ENCODE peak calls at places on chromosome 12, in six cellular contexts. One of them, this sample, is unnamed.

GRCh38 chr12:62215506-62215905 is 44.7 kb upstream of the USP15 start:
- DNase-seq in HCT116: no peak
- DNase-seq in K562: no peak
- DNase-seq in SK-N-SH: no peak
- DNase-seq in HepG2: no peak
- DNase-seq in H1: no peak
- DNase-seq in this sample: no peak

GRCh38 chr12:712172-712863 is 40.1 kb upstream of the WNK1 start:
- DNase-seq in HCT116: no peak
- DNase-seq in K562: no peak
- DNase-seq in SK-N-SH: no peak
- DNase-seq in HepG2: no peak
- DNase-seq in H1: no peak
- DNase-seq in this sample: no peak

GRCh38 chr12:98002887-98003493 is 512.4 kb upstream of the TMPO start:
- DNase-seq in HCT116: peak
- DNase-seq in K562: peak
- DNase-seq in SK-N-SH: peak
- DNase-seq in HepG2: peak
- DNase-seq in H1: peak
- DNase-seq in this sample: peak

GRCh38 chr12:92144045-92144630 is 1.5 kb downstream of the BTG1 start:
- DNase-seq in HCT116: peak
- DNase-seq in K562: peak
- DNase-seq in SK-N-SH: peak
- DNase-seq in HepG2: peak
- DNase-seq in H1: peak
- DNase-seq in this sample: peak

GRCh38 chr12:109273354-109273753 is 35.7 kb downstream of the FOXN4 start:
- DNase-seq in HCT116: no peak
- DNase-seq in K562: no peak
- DNase-seq in SK-N-SH: no peak
- DNase-seq in HepG2: no peak
- DNase-seq in H1: peak
- DNase-seq in this sample: no peak

GRCh38 chr12:63937381-63938168 is 93.1 kb downstream of the SRGAP1 start:
- DNase-seq in HCT116: no peak
- DNase-seq in K562: no peak
- DNase-seq in SK-N-SH: peak
- DNase-seq in HepG2: no peak
- DNase-seq in H1: no peak
- DNase-seq in this sample: no peak

GRCh38 chr12:122908915-122909314 is 13.0 kb upstream of the VPS37B start:
- DNase-seq in HCT116: no peak
- DNase-seq in K562: no peak
- DNase-seq in SK-N-SH: no peak
- DNase-seq in HepG2: no peak
- DNase-seq in H1: no peak
- DNase-seq in this sample: no peak

GRCh38 chr12:102444707-102445106 is 35.7 kb downstream of the IGF1 start:
- DNase-seq in HCT116: no peak
- DNase-seq in K562: no peak
- DNase-seq in SK-N-SH: no peak
- DNase-seq in HepG2: no peak
- DNase-seq in H1: no peak
- DNase-seq in this sample: no peak

GRCh38 chr12:97573901-97574300 is 111.3 kb downstream of the RMST start:
- DNase-seq in HCT116: no peak
- DNase-seq in K562: no peak
- DNase-seq in SK-N-SH: no peak
- DNase-seq in HepG2: no peak
- DNase-seq in H1: no peak
- DNase-seq in this sample: no peak

GRCh38 chr12:110135012-110135411 is 10.9 kb downstream of the IFT81 start:
- DNase-seq in HCT116: no peak
- DNase-seq in K562: peak
- DNase-seq in SK-N-SH: no peak
- DNase-seq in HepG2: no peak
- DNase-seq in H1: no peak
- DNase-seq in this sample: no peak

GRCh38 chr12:132196038-132196872 is 52.0 kb downstream of the NOC4L start:
- DNase-seq in HCT116: no peak
- DNase-seq in K562: no peak
- DNase-seq in SK-N-SH: no peak
- DNase-seq in HepG2: no peak
- DNase-seq in H1: no peak
- DNase-seq in this sample: no peak

GRCh38 chr12:130644566-130644965 is 71.5 kb downstream of the RIMBP2 start:
- DNase-seq in HCT116: no peak
- DNase-seq in K562: no peak
- DNase-seq in SK-N-SH: no peak
- DNase-seq in HepG2: no peak
- DNase-seq in H1: no peak
- DNase-seq in this sample: no peak

GRCh38 chr12:122517877-122518276 is 8.9 kb downstream of the RSRC2 start:
- DNase-seq in HCT116: no peak
- DNase-seq in K562: no peak
- DNase-seq in SK-N-SH: no peak
- DNase-seq in HepG2: no peak
- DNase-seq in H1: no peak
- DNase-seq in this sample: no peak

GRCh38 chr12:106841471-106842302 is 67.2 kb downstream of the RIC8B start:
- DNase-seq in HCT116: peak
- DNase-seq in K562: peak
- DNase-seq in SK-N-SH: peak
- DNase-seq in HepG2: peak
- DNase-seq in H1: no peak
- DNase-seq in this sample: peak

GRCh38 chr12:126607867-126608266 is 1542.6 kb downstream of the AACS start:
- DNase-seq in HCT116: no peak
- DNase-seq in K562: no peak
- DNase-seq in SK-N-SH: no peak
- DNase-seq in HepG2: no peak
- DNase-seq in H1: no peak
- DNase-seq in this sample: no peak

GRCh38 chr12:108371801-108372344 is 32.8 kb upstream of the CMKLR1 start:
- DNase-seq in HCT116: no peak
- DNase-seq in K562: no peak
- DNase-seq in SK-N-SH: no peak
- DNase-seq in HepG2: no peak
- DNase-seq in H1: no peak
- DNase-seq in this sample: no peak

GRCh38 chr12:110316861-110317260 is 35.8 kb downstream of the ATP2A2 start:
- DNase-seq in HCT116: no peak
- DNase-seq in K562: no peak
- DNase-seq in SK-N-SH: no peak
- DNase-seq in HepG2: no peak
- DNase-seq in H1: no peak
- DNase-seq in this sample: no peak

GRCh38 chr12:14954269-14954668 is 7.1 kb downstream of the ARHGDIB start:
- DNase-seq in HCT116: no peak
- DNase-seq in K562: no peak
- DNase-seq in SK-N-SH: no peak
- DNase-seq in HepG2: no peak
- DNase-seq in H1: no peak
- DNase-seq in this sample: peak

GRCh38 chr12:89481218-89481914 is 43.2 kb downstream of the GALNT4 start:
- DNase-seq in HCT116: no peak
- DNase-seq in K562: no peak
- DNase-seq in SK-N-SH: no peak
- DNase-seq in HepG2: no peak
- DNase-seq in H1: no peak
- DNase-seq in this sample: no peak

GRCh38 chr12:49525942-49526341 is 12.9 kb upstream of the KCNH3 start:
- DNase-seq in HCT116: no peak
- DNase-seq in K562: no peak
- DNase-seq in SK-N-SH: no peak
- DNase-seq in HepG2: no peak
- DNase-seq in H1: no peak
- DNase-seq in this sample: no peak

GRCh38 chr12:49527361-49528130 is 11.3 kb upstream of the KCNH3 start:
- DNase-seq in HCT116: no peak
- DNase-seq in K562: no peak
- DNase-seq in SK-N-SH: no peak
- DNase-seq in HepG2: no peak
- DNase-seq in H1: no peak
- DNase-seq in this sample: no peak

GRCh38 chr12:49529409-49529808 is 9.4 kb upstream of the KCNH3 start:
- DNase-seq in HCT116: no peak
- DNase-seq in K562: no peak
- DNase-seq in SK-N-SH: no peak
- DNase-seq in HepG2: no peak
- DNase-seq in H1: no peak
- DNase-seq in this sample: no peak

GRCh38 chr12:49521391-49521790 is 17.4 kb upstream of the KCNH3 start:
- DNase-seq in HCT116: no peak
- DNase-seq in K562: no peak
- DNase-seq in SK-N-SH: no peak
- DNase-seq in HepG2: no peak
- DNase-seq in H1: no peak
- DNase-seq in this sample: no peak

DNA sequence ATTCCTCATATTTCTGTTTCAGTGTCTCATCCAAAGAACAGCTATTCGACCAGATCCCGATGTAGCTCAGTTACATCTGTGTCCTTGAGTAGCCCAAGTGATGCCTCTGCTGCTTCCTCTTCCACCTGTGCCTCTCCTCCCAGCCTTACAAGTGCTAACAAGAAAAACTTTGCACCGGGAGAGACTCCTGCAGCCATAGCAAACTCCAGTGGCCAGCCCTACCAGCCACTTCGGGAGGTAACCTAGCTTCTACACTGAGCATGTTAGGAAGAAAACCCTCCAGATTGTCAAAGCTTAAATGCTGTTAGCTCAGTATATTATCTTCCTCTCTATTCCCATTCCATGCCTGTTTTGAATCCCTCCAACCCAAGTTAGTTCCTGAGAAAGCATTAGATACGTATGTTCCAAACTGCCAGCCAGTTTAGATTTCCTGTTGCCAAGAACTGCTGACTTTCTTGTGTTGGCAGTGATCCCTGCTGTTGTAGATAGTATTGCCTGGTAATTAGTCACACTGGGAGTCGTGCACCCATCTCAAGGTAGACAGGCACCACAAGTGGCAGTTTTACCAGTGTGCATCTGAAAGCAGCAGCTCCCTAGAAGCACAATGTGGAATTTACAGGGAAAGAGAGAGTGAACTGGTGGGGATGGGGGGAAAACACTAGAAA is 14.0 kb upstream of the KCNH3 start:
- DNase-seq in HCT116: no peak
- DNase-seq in K562: no peak
- DNase-seq in SK-N-SH: no peak
- DNase-seq in HepG2: no peak
- DNase-seq in H1: no peak
- DNase-seq in this sample: no peak
- TF ChIP-seq JUND in HCT116: no peak
- TF ChIP-seq JUND in K562: no peak
- TF ChIP-seq JUND in SK-N-SH: no peak
- TF ChIP-seq JUND in HepG2: no peak
- TF ChIP-seq JUND in H1: no peak
- TF ChIP-seq JUND in this sample: no peak

DNA sequence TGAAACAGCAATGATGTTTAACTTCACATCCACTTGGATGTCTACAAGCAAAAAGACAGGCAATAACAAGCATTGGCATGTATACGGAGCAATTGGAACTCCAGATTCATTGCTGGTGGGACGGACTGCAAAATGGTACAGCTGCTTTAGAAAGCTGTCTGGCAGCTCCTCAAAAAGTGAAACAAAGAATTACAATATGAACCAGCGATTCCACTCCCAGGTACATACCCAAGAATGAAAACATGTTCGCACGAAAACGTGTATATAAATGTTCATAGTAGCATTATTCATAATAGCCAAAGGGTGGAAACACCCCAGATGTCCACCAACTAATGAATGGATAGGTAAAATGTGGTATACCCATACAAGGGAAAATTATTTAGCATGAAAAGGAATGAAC is 125.7 kb downstream of the HMGA2 start:
- DNase-seq in HCT116: no peak
- DNase-seq in K562: no peak
- DNase-seq in SK-N-SH: no peak
- DNase-seq in HepG2: no peak
- DNase-seq in H1: no peak
- DNase-seq in this sample: no peak
- TF ChIP-seq JUND in HCT116: peak
- TF ChIP-seq JUND in K562: no peak
- TF ChIP-seq JUND in SK-N-SH: no peak
- TF ChIP-seq JUND in HepG2: no peak
- TF ChIP-seq JUND in H1: no peak
- TF ChIP-seq JUND in this sample: no peak

DNA sequence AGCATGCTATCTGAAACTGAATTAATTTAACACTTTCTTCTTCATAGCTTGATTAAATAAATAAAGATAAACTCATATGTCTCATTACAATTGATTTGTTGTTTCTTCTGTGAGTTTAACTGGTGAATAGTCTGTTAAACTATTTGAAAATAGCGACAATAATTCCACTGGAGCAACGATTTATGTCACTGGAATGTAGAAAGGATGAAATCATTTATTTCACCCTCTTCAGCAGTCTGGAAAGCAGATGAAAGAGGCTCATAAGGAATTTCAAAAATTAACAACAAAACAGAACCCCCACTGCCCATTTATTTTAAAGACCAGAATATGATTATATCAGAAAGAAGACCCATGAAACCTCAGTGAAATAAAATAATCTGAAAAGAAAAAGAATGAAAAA is 1165.1 kb upstream of the USP15 start:
- DNase-seq in HCT116: no peak
- DNase-seq in K562: no peak
- DNase-seq in SK-N-SH: no peak
- DNase-seq in HepG2: no peak
- DNase-seq in H1: no peak
- DNase-seq in this sample: no peak
- TF ChIP-seq JUND in HCT116: no peak
- TF ChIP-seq JUND in K562: no peak
- TF ChIP-seq JUND in SK-N-SH: no peak
- TF ChIP-seq JUND in HepG2: no peak
- TF ChIP-seq JUND in H1: no peak
- TF ChIP-seq JUND in this sample: no peak

DNA sequence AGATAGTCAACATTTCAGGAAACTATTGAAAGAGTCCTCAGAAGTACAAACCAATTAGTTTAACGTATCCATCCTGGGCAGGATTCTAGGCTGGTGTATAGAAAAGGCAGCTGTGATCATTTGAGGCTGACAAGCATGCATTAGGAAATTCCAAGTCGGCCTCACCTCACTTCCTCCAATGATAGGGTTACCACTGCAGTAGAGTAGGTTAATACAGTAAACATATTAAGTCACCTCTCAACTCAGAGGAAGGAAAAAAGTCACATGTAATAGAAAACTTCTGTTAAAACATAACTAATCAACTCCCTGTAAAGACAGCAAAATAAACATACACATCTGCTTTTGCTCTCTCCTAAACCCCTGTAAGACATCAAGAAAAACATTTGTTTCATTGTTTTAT is 33.5 kb downstream of the MED13L start:
- DNase-seq in HCT116: no peak
- DNase-seq in K562: no peak
- DNase-seq in SK-N-SH: no peak
- DNase-seq in HepG2: no peak
- DNase-seq in H1: no peak
- DNase-seq in this sample: peak
- TF ChIP-seq JUND in HCT116: no peak
- TF ChIP-seq JUND in K562: no peak
- TF ChIP-seq JUND in SK-N-SH: no peak
- TF ChIP-seq JUND in HepG2: no peak
- TF ChIP-seq JUND in H1: no peak
- TF ChIP-seq JUND in this sample: no peak

This sample was measured in T47D.